ENCODE peak calls at places on chromosomes 4 and X, in eight cellular contexts. O is OCI-M1; Z is stimulated activated CD4-positive, alpha-beta T cell treated with anti-CD3 and anti-CD28 coated beads, Interleukin-1b, Interleukin-23, amount 100 ng/mL, for 24 hours; W is BJ; Y is HEK293T; L is activated CD4-positive, alpha-beta T cell treated with anti-CD3 and anti-CD28 coated beads, Interleukin-2, amount 10 ng/mL, durations not matched to agents 7 days and 5 days; R is T-helper 1 cell; N is ecto neural progenitor cell. J is an unnamed sample.

GRCh38 chrX:23435108-23435507 is 100.5 kb downstream of the PTCHD1 start:
- DNase-seq in O (no peak), Z (no peak), W (no peak), Y (no peak), L (no peak), R (no peak), N (no peak), J (peak; percentile 2)

GRCh38 chr4:87445964-87446363 is 23.6 kb downstream of the NUDT9 start:
- DNase-seq in O (no peak), Z (no peak), W (no peak), Y (no peak), L (no peak), R (no peak), N (no peak), J (no peak)

GRCh38 chr4:3473251-3473942 is 10.3 kb downstream of the DOK7 start:
- DNase-seq in O (no peak), Z (no peak), W (no peak), Y (no peak), L (no peak), R (no peak), N (no peak), J (no peak)

GRCh38 chr4:81152839-81153713 is 61.9 kb downstream of the PRKG2 start:
- DNase-seq in O (no peak), Z (no peak), W (no peak), Y (no peak), L (no peak), R (no peak), N (no peak), J (no peak)

GRCh38 chrX:116824785-116825184 is 362.0 kb upstream of the CT83 start:
- DNase-seq in O (no peak), Z (no peak), W (no peak), Y (no peak), L (no peak), R (no peak), N (no peak), J (no peak)

GRCh38 chrX:71103110-71103983 is 3.2 kb downstream of the CXorf65 start:
- DNase-seq in O (peak; percentile 94), Z (no peak), W (no peak), Y (no peak), L (peak; percentile 61), R (peak; percentile 40), N (peak; percentile 55), J (peak; percentile 9)

GRCh38 chrX:2283111-2283847 is 217.5 kb downstream of the DHRSX start:
- DNase-seq in O (no peak), Z (no peak), W (no peak), Y (no peak), L (no peak), R (no peak), N (no peak), J (no peak)

GRCh38 chrX:69229436-69229835 is 64.2 kb upstream of the PJA1 start:
- DNase-seq in O (no peak), Z (no peak), W (peak; percentile 15), Y (no peak), L (no peak), R (no peak), N (no peak), J (peak; percentile 62)

GRCh38 chrX:152072236-152072635 is 66.1 kb downstream of the MAGEA10 start:
- DNase-seq in O (no peak), Z (no peak), W (peak; percentile 35), Y (no peak), L (no peak), R (no peak), N (no peak), J (no peak)

GRCh38 chr4:165058676-165059075 is 5.0 kb downstream of the TRIM75 start:
- DNase-seq in O (no peak), Z (no peak), W (no peak), Y (no peak), L (no peak), R (no peak), N (no peak), J (no peak)

GRCh38 chrX:17922303-17922702 is 61.2 kb upstream of the RAI2 start:
- DNase-seq in O (no peak), Z (no peak), W (no peak), Y (no peak), L (no peak), R (no peak), N (no peak), J (no peak)

GRCh38 chrX:153460826-153461225 is 9.6 kb downstream of the HAUS7 start:
- DNase-seq in O (peak; percentile 39), Z (peak; percentile 20), W (no peak), Y (peak; percentile 79), L (peak; percentile 39), R (peak; percentile 10), N (peak; percentile 61), J (peak; percentile 57)

GRCh38 chr4:113943863-113944262 is 35.6 kb downstream of the ARSJ start:
- DNase-seq in O (no peak), Z (no peak), W (no peak), Y (no peak), L (peak; percentile 23), R (no peak), N (no peak), J (no peak)

GRCh38 chr4:1566838-1567518 is 117.1 kb downstream of the FAM53A start:
- DNase-seq in O (no peak), Z (no peak), W (no peak), Y (no peak), L (no peak), R (no peak), N (no peak), J (no peak)

GRCh38 chrX:147803948-147804347 is 107.8 kb upstream of the FMR1 start:
- DNase-seq in O (peak; percentile 73), Z (no peak), W (no peak), Y (peak; percentile 32), L (peak; percentile 14), R (no peak), N (no peak), J (no peak)

GRCh38 chr4:133190098-133190497 is 41.0 kb downstream of the PCDH10 start:
- DNase-seq in O (peak; percentile 35), Z (no peak), W (no peak), Y (peak; percentile 28), L (no peak), R (no peak), N (no peak), J (no peak)

GRCh38 chr4:116092961-116093360 is 979.5 kb upstream of the NDST4 start:
- DNase-seq in O (no peak), Z (no peak), W (no peak), Y (no peak), L (no peak), R (no peak), N (no peak), J (no peak)

GRCh38 chr4:110508827-110509446 is 33.0 kb downstream of the ENPEP start:
- DNase-seq in O (peak; percentile 68), Z (no peak), W (no peak), Y (peak; percentile 14), L (no peak), R (no peak), N (no peak), J (peak; percentile 69)

GRCh38 chrX:106751407-106751806 is 24.9 kb downstream of the RNF128 start:
- DNase-seq in O (no peak), Z (no peak), W (no peak), Y (no peak), L (no peak), R (no peak), N (no peak), J (no peak)

GRCh38 chr4:16082038-16082423 is 1.8 kb downstream of the PROM1 start:
- DNase-seq in O (no peak), Z (no peak), W (no peak), Y (no peak), L (no peak), R (no peak), N (no peak), J (no peak)

GRCh38 chr4:78688385-78688784 is 87.8 kb upstream of the BMP2K start:
- DNase-seq in O (no peak), Z (no peak), W (no peak), Y (no peak), L (no peak), R (no peak), N (no peak), J (peak; percentile 23)

GRCh38 chr4:68182382-68182820 is 52.7 kb upstream of the TMPRSS11F start:
- DNase-seq in O (no peak), Z (no peak), W (no peak), Y (no peak), L (no peak), R (no peak), N (no peak), J (no peak)

GRCh38 chr4:184472540-184473264 is 1.6 kb downstream of the IRF2 start:
- DNase-seq in O (peak; percentile 85), Z (peak; percentile 33), W (no peak), Y (peak; percentile 36), L (peak; percentile 54), R (peak; percentile 59), N (peak; percentile 85), J (peak; percentile 93)

GRCh38 chr4:170090667-170091052 is 904 bp upstream of the AADAT start:
- DNase-seq in O (no peak), Z (no peak), W (no peak), Y (no peak), L (no peak), R (no peak), N (no peak), J (no peak)

GRCh38 chrX:130869239-130869638 is 33.8 kb downstream of the ENOX2 start:
- DNase-seq in O (no peak), Z (no peak), W (no peak), Y (no peak), L (no peak), R (no peak), N (no peak), J (no peak)